ENCODE peak calls at places on chromosomes 11 and 22, in seven cellular contexts. One of them, this sample, is unnamed.
A peak's percentile ranks its signal among the peaks of the same experiment; 100 is the strongest.

GRCh38 chr11:13826505-13827278 is 135.8 kb upstream of the SPON1 start:
- DNase-seq in GM12891: no peak
- DNase-seq in NB4: no peak
- DNase-seq in uterus: no peak
- DNase-seq in heart left ventricle: no peak
- DNase-seq in ovary: no peak
- DNase-seq in stomach: no peak
- DNase-seq in this sample: peak; percentile 38

GRCh38 chr11:111446404-111447152 is 65.6 kb downstream of the BTG4 start:
- DNase-seq in GM12891: peak; percentile 75
- DNase-seq in NB4: peak; percentile 98
- DNase-seq in uterus: peak; percentile 84
- DNase-seq in heart left ventricle: peak; percentile 86
- DNase-seq in ovary: peak; percentile 77
- DNase-seq in stomach: peak; percentile 73
- DNase-seq in this sample: peak; percentile 74

GRCh38 chr11:134025086-134025437 is 43.8 kb upstream of the JAM3 start:
- DNase-seq in NB4: no peak
- DNase-seq in ovary: no peak
- DNase-seq in stomach: no peak
- DNase-seq in uterus: no peak
- DNase-seq in heart left ventricle: peak; percentile 91
- DNase-seq in GM12891: no peak
- DNase-seq in this sample: peak; percentile 23

GRCh38 chr11:112922606-112923005 is 38.6 kb upstream of the NCAM1 start:
- DNase-seq in GM12891: no peak
- DNase-seq in NB4: no peak
- DNase-seq in ovary: no peak
- DNase-seq in uterus: no peak
- DNase-seq in heart left ventricle: no peak
- DNase-seq in stomach: no peak
- DNase-seq in this sample: no peak

GRCh38 chr11:1879941-1880720 is 11.6 kb downstream of the PRR33 start:
- DNase-seq in uterus: peak; percentile 77
- DNase-seq in heart left ventricle: peak; percentile 89
- DNase-seq in GM12891: peak; percentile 30
- DNase-seq in stomach: no peak
- DNase-seq in ovary: peak; percentile 51
- DNase-seq in NB4: peak; percentile 55
- DNase-seq in this sample: no peak

GRCh38 chr22:43313497-43314474 is 29.4 kb downstream of the SCUBE1 start:
- DNase-seq in uterus: peak; percentile 85
- DNase-seq in NB4: peak; percentile 66
- DNase-seq in stomach: no peak
- DNase-seq in GM12891: no peak
- DNase-seq in heart left ventricle: peak; percentile 66
- DNase-seq in ovary: no peak
- DNase-seq in this sample: no peak

GRCh38 chr11:29310016-29310415 is 706.8 kb downstream of the KCNA4 start:
- DNase-seq in uterus: no peak
- DNase-seq in ovary: no peak
- DNase-seq in heart left ventricle: no peak
- DNase-seq in GM12891: no peak
- DNase-seq in stomach: no peak
- DNase-seq in NB4: no peak
- DNase-seq in this sample: no peak

GRCh38 chr22:39003165-39003638 is 10.9 kb upstream of the APOBEC3C start:
- DNase-seq in ovary: peak; percentile 81
- DNase-seq in NB4: peak; percentile 91
- DNase-seq in GM12891: peak; percentile 78
- DNase-seq in uterus: peak; percentile 77
- DNase-seq in stomach: peak; percentile 81
- DNase-seq in heart left ventricle: peak; percentile 75
- DNase-seq in this sample: peak; percentile 68

GRCh38 chr22:20738394-20739089 is 35.4 kb upstream of the SERPIND1 start:
- DNase-seq in NB4: peak; percentile 47
- DNase-seq in GM12891: no peak
- DNase-seq in stomach: no peak
- DNase-seq in ovary: no peak
- DNase-seq in uterus: no peak
- DNase-seq in heart left ventricle: no peak
- DNase-seq in this sample: no peak

GRCh38 chr11:134758342-134758931 is 346.4 kb upstream of the B3GAT1 start:
- DNase-seq in GM12891: no peak
- DNase-seq in NB4: no peak
- DNase-seq in heart left ventricle: no peak
- DNase-seq in stomach: no peak
- DNase-seq in ovary: no peak
- DNase-seq in uterus: no peak
- DNase-seq in this sample: no peak

GRCh38 chr22:44440224-44441160 is 57.5 kb downstream of the RTL6 start:
- DNase-seq in stomach: no peak
- DNase-seq in heart left ventricle: no peak
- DNase-seq in ovary: no peak
- DNase-seq in uterus: no peak
- DNase-seq in NB4: no peak
- DNase-seq in GM12891: no peak
- DNase-seq in this sample: no peak

GRCh38 chr11:74570266-74571061 is 21.9 kb upstream of the POLD3 start:
- DNase-seq in uterus: peak; percentile 29
- DNase-seq in NB4: peak; percentile 77
- DNase-seq in ovary: peak; percentile 31
- DNase-seq in stomach: peak; percentile 56
- DNase-seq in heart left ventricle: peak; percentile 33
- DNase-seq in GM12891: peak; percentile 36
- DNase-seq in this sample: peak; percentile 56

GRCh38 chr11:65390099-65390941 is 3.9 kb downstream of the FRMD8 start:
- DNase-seq in GM12891: no peak
- DNase-seq in heart left ventricle: no peak
- DNase-seq in ovary: no peak
- DNase-seq in stomach: no peak
- DNase-seq in NB4: no peak
- DNase-seq in uterus: no peak
- DNase-seq in this sample: no peak

GRCh38 chr22:23219787-23220484 is 39.6 kb downstream of the BCR start:
- DNase-seq in uterus: no peak
- DNase-seq in ovary: peak; percentile 19
- DNase-seq in heart left ventricle: peak; percentile 40
- DNase-seq in NB4: peak; percentile 94
- DNase-seq in stomach: peak; percentile 51
- DNase-seq in GM12891: peak; percentile 53
- DNase-seq in this sample: peak; percentile 39

GRCh38 chr11:84566681-84567080 is 1060.5 kb downstream of the DLG2 start:
- DNase-seq in NB4: no peak
- DNase-seq in stomach: no peak
- DNase-seq in heart left ventricle: no peak
- DNase-seq in ovary: no peak
- DNase-seq in GM12891: no peak
- DNase-seq in uterus: no peak
- DNase-seq in this sample: no peak

GRCh38 chr11:111422494-111423249 is 43.6 kb upstream of the POU2AF1 start:
- DNase-seq in heart left ventricle: peak; percentile 47
- DNase-seq in GM12891: no peak
- DNase-seq in ovary: peak; percentile 67
- DNase-seq in uterus: peak; percentile 44
- DNase-seq in NB4: peak; percentile 73
- DNase-seq in stomach: peak; percentile 79
- DNase-seq in this sample: no peak

GRCh38 chr11:33753304-33753703 is 17.1 kb upstream of the CD59 start:
- DNase-seq in GM12891: no peak
- DNase-seq in heart left ventricle: peak; percentile 63
- DNase-seq in stomach: no peak
- DNase-seq in NB4: no peak
- DNase-seq in ovary: no peak
- DNase-seq in uterus: no peak
- DNase-seq in this sample: no peak

GRCh38 chr11:33830903-33831648 is 56.8 kb upstream of the FBXO3 start:
- DNase-seq in ovary: no peak
- DNase-seq in NB4: no peak
- DNase-seq in stomach: no peak
- DNase-seq in GM12891: no peak
- DNase-seq in uterus: no peak
- DNase-seq in heart left ventricle: no peak
- DNase-seq in this sample: no peak

GRCh38 chr11:2538951-2539735 is 94.3 kb downstream of the KCNQ1 start:
- DNase-seq in stomach: no peak
- DNase-seq in uterus: no peak
- DNase-seq in ovary: peak; percentile 16
- DNase-seq in NB4: no peak
- DNase-seq in GM12891: no peak
- DNase-seq in heart left ventricle: no peak
- DNase-seq in this sample: no peak

GRCh38 chr11:15800121-15800800 is 556.1 kb downstream of the SOX6 start:
- DNase-seq in heart left ventricle: peak; percentile 69
- DNase-seq in stomach: peak; percentile 50
- DNase-seq in ovary: no peak
- DNase-seq in NB4: peak; percentile 54
- DNase-seq in GM12891: no peak
- DNase-seq in uterus: no peak
- DNase-seq in this sample: no peak

GRCh38 chr11:84089072-84090057 is 803.2 kb upstream of the CCDC90B start:
- DNase-seq in heart left ventricle: peak; percentile 18
- DNase-seq in ovary: no peak
- DNase-seq in NB4: no peak
- DNase-seq in stomach: no peak
- DNase-seq in uterus: no peak
- DNase-seq in GM12891: no peak
- DNase-seq in this sample: no peak

GRCh38 chr22:26806445-26807170 is 149.2 kb downstream of the MIAT start:
- DNase-seq in stomach: no peak
- DNase-seq in uterus: no peak
- DNase-seq in ovary: no peak
- DNase-seq in GM12891: no peak
- DNase-seq in heart left ventricle: no peak
- DNase-seq in NB4: no peak
- DNase-seq in this sample: no peak

GRCh38 chr11:2581931-2582435 is 117.8 kb downstream of the KCNQ1OT1 start:
- DNase-seq in heart left ventricle: peak; percentile 22
- DNase-seq in stomach: peak; percentile 24
- DNase-seq in NB4: no peak
- DNase-seq in ovary: peak; percentile 16
- DNase-seq in GM12891: no peak
- DNase-seq in uterus: no peak
- DNase-seq in this sample: no peak

GRCh38 chr11:61994981-61995380 is 27.5 kb upstream of the FTH1 start:
- DNase-seq in heart left ventricle: no peak
- DNase-seq in GM12891: no peak
- DNase-seq in stomach: no peak
- DNase-seq in uterus: no peak
- DNase-seq in NB4: no peak
- DNase-seq in ovary: no peak
- DNase-seq in this sample: no peak
- TF ChIP-seq POLR2A in heart left ventricle: no peak
- TF ChIP-seq POLR2A in GM12891: no peak
- TF ChIP-seq POLR2A in stomach: no peak
- TF ChIP-seq POLR2A in uterus: no peak
- TF ChIP-seq POLR2A in NB4: no peak
- TF ChIP-seq POLR2A in ovary: no peak
- TF ChIP-seq POLR2A in this sample: no peak

DNA sequence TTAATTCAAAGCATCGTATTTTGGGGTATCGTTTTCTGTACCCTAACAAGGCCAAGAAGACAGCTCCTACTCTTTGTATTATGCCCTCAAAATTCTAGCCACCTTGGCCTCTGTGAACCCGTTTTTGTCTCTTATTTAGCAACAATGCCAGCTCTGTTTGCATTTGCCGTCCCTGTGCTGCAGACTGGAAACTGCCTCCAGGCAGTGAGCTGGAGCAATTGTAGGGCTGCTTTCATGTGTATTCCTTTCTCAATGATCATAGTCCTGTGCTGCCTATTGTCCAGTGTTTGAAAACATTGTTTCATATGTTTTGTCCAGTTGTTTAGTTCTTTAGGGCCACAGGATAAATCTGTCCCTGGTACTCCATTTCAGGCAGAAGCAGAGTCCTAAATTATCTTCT is 19.9 kb upstream of the BACE1-AS start:
- DNase-seq in NB4: no peak
- DNase-seq in uterus: no peak
- DNase-seq in GM12891: no peak
- DNase-seq in stomach: no peak
- DNase-seq in ovary: no peak
- DNase-seq in heart left ventricle: no peak
- DNase-seq in this sample: no peak
- TF ChIP-seq POLR2A in NB4: no peak
- TF ChIP-seq POLR2A in uterus: no peak
- TF ChIP-seq POLR2A in GM12891: no peak
- TF ChIP-seq POLR2A in stomach: no peak
- TF ChIP-seq POLR2A in ovary: no peak
- TF ChIP-seq POLR2A in heart left ventricle: no peak
- TF ChIP-seq POLR2A in this sample: no peak

GRCh38 chr11:48037709-48038468 is 57.5 kb downstream of the PTPRJ start:
- DNase-seq in NB4: no peak
- DNase-seq in stomach: no peak
- DNase-seq in ovary: no peak
- DNase-seq in uterus: no peak
- DNase-seq in GM12891: no peak
- DNase-seq in heart left ventricle: no peak
- DNase-seq in this sample: no peak

GRCh38 chr11:48033918-48034341 is 53.6 kb downstream of the PTPRJ start:
- DNase-seq in NB4: peak; percentile 77
- DNase-seq in ovary: no peak
- DNase-seq in heart left ventricle: no peak
- DNase-seq in uterus: no peak
- DNase-seq in GM12891: no peak
- DNase-seq in stomach: no peak
- DNase-seq in this sample: no peak

GRCh38 chr11:48036011-48036410 is 55.7 kb downstream of the PTPRJ start:
- DNase-seq in NB4: no peak
- DNase-seq in ovary: no peak
- DNase-seq in uterus: no peak
- DNase-seq in heart left ventricle: no peak
- DNase-seq in stomach: no peak
- DNase-seq in GM12891: no peak
- DNase-seq in this sample: no peak

GRCh38 chr11:48034926-48035876 is 54.8 kb downstream of the PTPRJ start:
- DNase-seq in uterus: peak; percentile 51
- DNase-seq in heart left ventricle: peak; percentile 64
- DNase-seq in stomach: peak; percentile 40
- DNase-seq in ovary: no peak
- DNase-seq in GM12891: no peak
- DNase-seq in NB4: no peak
- DNase-seq in this sample: no peak

GRCh38 chr11:48036466-48036865 is 56.1 kb downstream of the PTPRJ start:
- DNase-seq in ovary: no peak
- DNase-seq in uterus: no peak
- DNase-seq in stomach: no peak
- DNase-seq in heart left ventricle: no peak
- DNase-seq in NB4: no peak
- DNase-seq in GM12891: no peak
- DNase-seq in this sample: no peak
- TF ChIP-seq POLR2A in ovary: no peak
- TF ChIP-seq POLR2A in uterus: no peak
- TF ChIP-seq POLR2A in stomach: no peak
- TF ChIP-seq POLR2A in heart left ventricle: no peak
- TF ChIP-seq POLR2A in NB4: no peak
- TF ChIP-seq POLR2A in GM12891: no peak
- TF ChIP-seq POLR2A in this sample: no peak

DNA sequence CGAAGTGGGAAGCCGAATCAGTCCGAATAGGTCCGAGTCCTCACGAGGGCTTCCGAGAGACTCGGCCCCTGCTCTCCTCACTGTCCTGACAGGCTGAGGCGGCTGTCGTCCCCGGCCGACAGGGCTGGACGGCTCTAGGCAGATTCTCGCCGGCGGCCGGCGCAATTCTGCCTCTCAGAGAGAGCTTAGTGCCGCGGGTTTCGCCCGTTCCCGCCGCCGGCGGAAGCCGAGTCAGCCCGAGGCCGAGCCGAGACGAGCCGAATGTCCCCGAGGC is 247 bp upstream of the DEAF1 start:
- DNase-seq in stomach: no peak
- DNase-seq in heart left ventricle: no peak
- DNase-seq in uterus: no peak
- DNase-seq in NB4: no peak
- DNase-seq in ovary: no peak
- DNase-seq in GM12891: no peak
- DNase-seq in this sample: no peak
- TF ChIP-seq POLR2A in stomach: no peak
- TF ChIP-seq POLR2A in heart left ventricle: no peak
- TF ChIP-seq POLR2A in uterus: no peak
- TF ChIP-seq POLR2A in NB4: no peak
- TF ChIP-seq POLR2A in ovary: no peak
- TF ChIP-seq POLR2A in GM12891: no peak
- TF ChIP-seq POLR2A in this sample: no peak